ENCODE peak calls at places on chromosomes 7 and 10, in four cellular contexts. V is GM23248, F is gastrocnemius medialis, J is pancreas. U is an unnamed sample. For H3K4me1, the result is how much of the 10 kb centered on the place peaks cover.

GRCh38 chr7:145293120-145293792 is 457.4 kb upstream of the TPK1 start:
- DNase-seq in V (no peak), J (no peak), F (no peak), U (no peak)

GRCh38 chr10:10545771-10546170 is 471.9 kb upstream of the CELF2 start:
- DNase-seq in V (no peak), J (no peak), F (no peak), U (no peak)

GRCh38 chr10:31133628-31134302 is 102.1 kb upstream of the ZNF438 start:
- DNase-seq in F (peak), V (peak), J (peak), U (peak)

GRCh38 chr10:4688620-4689019 is 137.4 kb upstream of the AKR1E2 start:
- DNase-seq in F (no peak), J (no peak), V (no peak), U (no peak)

GRCh38 chr10:100374137-100374655 is 27.2 kb downstream of the SCD start:
- DNase-seq in V (peak), J (no peak), F (no peak), U (no peak)

GRCh38 chr10:53808677-53809076 is 992.4 kb downstream of the PCDH15 start:
- DNase-seq in F (no peak), J (no peak), V (no peak), U (no peak)

GRCh38 chr7:158803226-158803944 is 25.9 kb downstream of the ESYT2 start:
- DNase-seq in J (no peak), F (no peak), V (no peak), U (no peak)

GRCh38 chr7:28392289-28392688 is 20.0 kb upstream of the CREB5 start:
- DNase-seq in F (no peak), V (no peak), J (no peak), U (no peak)

GRCh38 chr10:99681553-99681952 is 22.2 kb downstream of the ENTPD7 start:
- DNase-seq in J (no peak), V (peak), F (peak), U (no peak)

GRCh38 chr10:77925795-77926565 is 575 bp downstream of the DLG5 start:
- DNase-seq in J (peak), V (peak), F (peak), U (no peak)

GRCh38 chr10:8316284-8316683 is 261.8 kb downstream of the GATA3 start:
- DNase-seq in J (no peak), F (no peak), V (no peak), U (no peak)

GRCh38 chr7:155951554-155952158 is 139.4 kb upstream of the SHH start:
- DNase-seq in J (no peak), F (no peak), V (peak), U (no peak)

GRCh38 chr10:124717911-124718734 is 26.1 kb downstream of the FAM53B start:
- DNase-seq in J (no peak), F (no peak), V (no peak), U (peak)

GRCh38 chr10:68496072-68496471 is 24.3 kb upstream of the DNA2 start:
- DNase-seq in F (no peak), V (no peak), J (no peak), U (no peak)

GRCh38 chr10:94963901-94964300 is 25.4 kb downstream of the CYP2C9 start:
- DNase-seq in F (no peak), J (no peak), V (peak), U (no peak)

GRCh38 chr7:12814107-12814506 is 126.7 kb downstream of the ARL4A start:
- DNase-seq in F (no peak), J (no peak), V (no peak), U (no peak)

GRCh38 chr10:50216894-50217293 is 34.4 kb downstream of the ASAH2 start:
- DNase-seq in J (no peak), F (no peak), V (peak), U (no peak)

GRCh38 chr7:128168667-128169210 is 72.3 kb upstream of the LEP start:
- DNase-seq in J (no peak), V (peak), F (no peak), U (no peak)

GRCh38 chr10:70503776-70504175 is 25.2 kb downstream of the PALD1 start:
- DNase-seq in F (no peak), J (no peak), V (no peak), U (no peak)

GRCh38 chr10:126062132-126063032 is 166.0 kb downstream of the FANK1 start:
- DNase-seq in J (no peak), F (peak), V (peak), U (no peak)

GRCh38 chr7:135939268-135939667 is 37.9 kb downstream of the MTPN start:
- DNase-seq in V (no peak), J (no peak), F (no peak), U (no peak)

GRCh38 chr10:9024210-9024609 is 969.7 kb downstream of the GATA3 start:
- DNase-seq in V (no peak), J (no peak), F (no peak), U (no peak)

GRCh38 chr10:78357673-78358206 is 324.1 kb downstream of the RPS24 start:
- DNase-seq in F (no peak), J (no peak), V (no peak), U (no peak)

GRCh38 chr7:37683263-37684120 is at the start of gene GPR141:
- DNase-seq in V (no peak), J (no peak), F (no peak), U (no peak)

GRCh38 chr7:91566333-91566732 is 302.1 kb downstream of the FZD1 start:
- DNase-seq in J (no peak), V (peak), F (no peak), U (no peak)

GRCh38 chr7:128738570-128739047 is 550 bp upstream of the CALU start:
- DNase-seq in J (no peak), F (no peak), V (peak), U (no peak)

GRCh38 chr10:124648738-124649137 is 95.4 kb downstream of the FAM53B start:
- DNase-seq in V (peak), J (peak), F (peak), U (peak)

GRCh38 chr10:21860718-21861117 is 142.8 kb downstream of the DNAJC1 start:
- DNase-seq in F (no peak), V (no peak), J (no peak), U (no peak)

GRCh38 chr7:122676466-122676865 is 22.5 kb downstream of the RNF133 start:
- DNase-seq in F (no peak), V (no peak), J (no peak), U (no peak)

GRCh38 chr10:133274751-133275682 is 1.7 kb downstream of the ADAM8 start:
- DNase-seq in F (no peak), V (peak), J (peak), U (peak)

GRCh38 chr7:78149787-78150186 is 351.2 kb downstream of the PHTF2 start:
- DNase-seq in V (peak), J (no peak), F (no peak), U (no peak)

GRCh38 chr7:106679153-106679931 is 18.4 kb upstream of the CCDC71L start:
- DNase-seq in J (no peak), V (peak), F (no peak), U (no peak)

GRCh38 chr10:75000748-75001321 is 110.6 kb upstream of the SAMD8 start:
- DNase-seq in V (no peak), J (no peak), F (no peak), U (no peak)

GRCh38 chr10:27526242-27526641 is 22.1 kb downstream of the RAB18 start:
- DNase-seq in F (no peak), J (no peak), V (peak), U (no peak)

GRCh38 chr10:7956508-7956907 is 98.0 kb upstream of the GATA3 start:
- DNase-seq in V (peak), J (no peak), F (no peak), U (no peak)

GRCh38 chr7:98557538-98558031 is 59.5 kb upstream of the NPTX2 start:
- DNase-seq in V (no peak), F (no peak), J (no peak), U (no peak)

GRCh38 chr10:78931333-78932083 is 137.3 kb upstream of the ZMIZ1 start:
- DNase-seq in J (no peak), F (no peak), V (peak), U (no peak)

GRCh38 chr7:106901870-106902441 is 36.9 kb downstream of the PIK3CG start:
- DNase-seq in F (no peak), V (no peak), J (no peak), U (no peak)

GRCh38 chr7:8285155-8285554 is 23.2 kb upstream of the ICA1 start:
- DNase-seq in F (no peak), V (no peak), J (no peak), U (no peak)

DNA sequence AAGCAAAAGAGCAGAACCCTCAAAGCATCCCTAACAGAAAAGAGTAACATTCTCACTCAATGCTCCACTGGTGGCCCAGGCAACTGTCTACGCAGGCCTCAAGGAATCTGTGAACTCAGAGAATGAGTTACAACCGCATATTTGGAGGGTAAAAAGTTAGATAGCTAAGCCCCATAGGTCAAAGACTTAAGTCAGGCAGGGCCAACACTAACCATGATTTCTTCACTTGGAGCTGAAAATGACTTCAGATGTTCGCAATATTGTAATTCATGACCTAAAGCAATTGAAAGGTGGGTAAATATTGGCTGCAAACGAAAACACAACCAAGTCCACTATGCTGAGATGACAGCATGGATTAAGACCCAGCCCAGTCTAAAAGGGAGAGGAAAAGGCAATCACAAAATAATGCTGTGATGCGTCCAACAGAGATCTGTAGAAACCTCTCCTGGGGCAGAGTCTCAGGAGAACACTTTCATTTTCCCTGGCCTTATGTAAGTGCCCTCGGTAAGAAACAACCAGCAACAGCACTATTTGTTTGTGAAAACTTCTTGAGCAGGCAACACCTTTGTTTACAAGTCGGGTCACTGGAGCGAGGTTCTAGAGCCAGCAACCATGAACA is 176.5 kb downstream of the TNS3 start:
- DNase-seq in J (no peak), F (no peak), V (no peak), U (no peak)
- H3K4me1 ChIP-seq in J (under half), F (under half), V (under half), U (under half)

GRCh38 chr10:110863361-110863760 is 8.4 kb upstream of the PDCD4 start:
- DNase-seq in F (no peak), J (no peak), V (peak), U (no peak)

GRCh38 chr10:110861476-110861875 is 10.3 kb upstream of the PDCD4 start:
- DNase-seq in V (no peak), F (no peak), J (no peak), U (no peak)

GRCh38 chr10:110861930-110862677 is 9.6 kb upstream of the PDCD4 start:
- DNase-seq in J (no peak), F (no peak), V (peak), U (no peak)

GRCh38 chr10:110863956-110864355 is 7.8 kb upstream of the PDCD4 start:
- DNase-seq in J (no peak), F (no peak), V (no peak), U (no peak)

DNA sequence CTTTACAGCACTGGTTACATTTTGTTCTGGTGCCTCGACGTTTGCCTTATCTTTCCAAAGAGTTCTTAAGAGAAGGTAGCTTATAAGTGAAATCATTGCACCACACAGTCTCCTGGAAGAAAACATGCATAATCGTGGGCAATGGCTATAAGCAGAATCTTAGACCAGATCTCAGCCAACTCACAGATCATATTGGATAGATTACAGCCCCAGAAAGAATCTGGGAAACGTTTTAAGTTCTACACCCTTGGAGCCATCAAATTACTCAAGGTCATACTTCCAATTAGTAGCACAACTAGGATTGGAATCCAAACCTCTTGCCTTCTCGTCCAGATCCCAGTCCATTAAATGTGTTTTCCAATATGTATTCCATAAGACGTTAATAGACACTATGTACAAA is 8.8 kb upstream of the PDCD4 start:
- DNase-seq in J (no peak), V (no peak), F (no peak), U (no peak)
- H3K4me1 ChIP-seq in J (half or more), V (under half), F (under half), U (half or more)

DNA sequence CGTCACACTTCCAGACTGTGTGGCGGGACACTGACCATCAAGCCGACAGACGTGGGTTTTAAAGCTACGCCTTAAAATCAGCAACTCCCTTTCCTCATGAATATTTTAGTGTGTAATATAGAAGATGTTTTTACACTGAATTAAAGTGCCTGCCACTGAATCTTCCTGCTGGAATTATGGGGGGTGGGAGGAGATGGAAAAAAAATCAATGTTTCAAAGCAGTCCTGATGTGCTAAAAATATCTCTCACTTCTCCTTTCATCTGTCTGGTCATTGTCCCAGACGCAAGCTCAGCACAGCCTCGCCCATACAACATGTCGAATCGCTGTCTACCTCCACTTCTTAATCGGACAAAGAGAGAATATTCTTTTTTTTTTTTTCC is 165.1 kb upstream of the KLF14 start:
- DNase-seq in F (no peak), J (no peak), V (no peak), U (no peak)
- H3K4me1 ChIP-seq in F (half or more), J (under half), V (half or more), U (under half)

DNA sequence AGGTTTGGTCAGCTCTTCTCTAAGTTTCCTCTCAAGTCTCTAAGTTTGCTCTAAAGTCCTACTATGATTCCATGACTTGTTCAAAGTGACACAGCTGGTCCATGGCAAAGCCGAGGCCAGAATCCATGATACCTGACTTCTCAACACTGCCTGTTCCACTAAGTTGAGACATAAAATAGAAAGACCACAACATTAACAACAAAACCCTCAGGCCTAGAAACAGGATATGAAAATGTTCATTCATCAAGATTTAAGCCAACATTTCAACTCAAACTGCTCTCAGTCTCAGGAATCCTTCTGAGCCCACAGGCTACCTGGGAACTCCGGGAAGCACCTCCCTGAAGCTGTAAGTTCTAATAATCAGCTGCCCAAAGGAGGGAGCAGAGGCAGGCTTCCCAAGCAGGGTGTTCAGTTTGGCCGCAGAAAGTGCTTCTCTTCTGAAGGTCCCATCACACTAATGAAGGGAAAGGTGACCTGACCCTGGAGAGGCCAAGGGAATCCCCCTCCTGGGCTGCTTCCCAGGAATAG is 62.9 kb downstream of the STK17A start:
- DNase-seq in V (no peak), J (no peak), F (no peak), U (no peak)
- H3K4me1 ChIP-seq in V (half or more), J (under half), F (under half), U (half or more)

GRCh38 chr7:33043875-33044718 is 18.5 kb downstream of the NT5C3A start:
- DNase-seq in J (no peak), V (no peak), F (no peak), U (no peak)
- H3K4me1 ChIP-seq in J (under half), V (under half), F (half or more), U (under half)

GRCh38 chr10:97327348-97328294 is 6.9 kb downstream of the FRAT2 start:
- DNase-seq in V (no peak), J (no peak), F (no peak), U (no peak)
- H3K4me1 ChIP-seq in V (under half), J (under half), F (under half), U (under half)

GRCh38 chr7:150737265-150738055 is at the start of gene GIMAP5:
- DNase-seq in J (no peak), V (no peak), F (no peak), U (no peak)

GRCh38 chr7:150738092-150739044 is 1.1 kb downstream of the GIMAP5 start:
- DNase-seq in F (no peak), J (no peak), V (peak), U (peak)

GRCh38 chr7:150735596-150736358 is 1.4 kb upstream of the GIMAP5 start:
- DNase-seq in F (no peak), J (no peak), V (no peak), U (no peak)

GRCh38 chr7:150739045-150739432 is 1.8 kb downstream of the GIMAP5 start:
- DNase-seq in J (no peak), F (no peak), V (no peak), U (no peak)

GRCh38 chr7:150736864-150737263 is 354 bp upstream of the GIMAP5 start:
- DNase-seq in F (no peak), V (no peak), J (no peak), U (no peak)
- H3K4me1 ChIP-seq in F (under half), V (under half), J (under half), U (half or more)

DNA sequence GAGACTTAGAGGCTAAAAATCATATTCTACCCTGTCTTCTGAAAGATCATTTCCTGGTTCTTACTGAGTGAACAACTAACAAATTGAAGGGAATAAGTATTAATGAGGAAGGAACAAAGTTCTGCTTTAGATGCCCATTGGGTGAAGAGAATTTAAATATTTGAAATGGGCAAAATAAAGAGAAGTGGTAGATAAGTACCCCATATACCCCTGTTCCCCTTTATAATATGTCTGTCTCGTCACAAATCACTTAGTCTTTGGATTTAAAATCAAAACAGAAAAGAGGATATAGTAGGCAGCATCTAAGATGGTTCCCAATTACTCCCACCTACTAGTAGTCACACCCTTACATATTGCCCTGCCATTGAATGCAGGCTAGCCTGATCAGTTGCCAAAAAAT is 13.3 kb downstream of the TES start:
- DNase-seq in J (no peak), F (no peak), V (no peak), U (no peak)
- H3K4me1 ChIP-seq in J (under half), F (under half), V (under half), U (half or more)

GRCh38 chr7:34057136-34057535 is 151.8 kb downstream of the BMPER start:
- DNase-seq in V (no peak), F (no peak), J (no peak), U (no peak)
- H3K4me1 ChIP-seq in V (under half), F (under half), J (under half), U (under half)

GRCh38 chr10:97498076-97498840 is at the start of gene MMS19:
- DNase-seq in J (peak), V (peak), F (peak), U (peak)

GRCh38 chr10:97494863-97495506 is 3.2 kb downstream of the MMS19 start:
- DNase-seq in F (no peak), J (no peak), V (peak), U (no peak)

GRCh38 chr10:97497572-97498075 is 598 bp downstream of the MMS19 start:
- DNase-seq in F (peak), J (peak), V (peak), U (peak)

GRCh38 chr10:97490592-97490991 is 7.6 kb downstream of the MMS19 start:
- DNase-seq in F (peak), J (no peak), V (peak), U (no peak)

DNA sequence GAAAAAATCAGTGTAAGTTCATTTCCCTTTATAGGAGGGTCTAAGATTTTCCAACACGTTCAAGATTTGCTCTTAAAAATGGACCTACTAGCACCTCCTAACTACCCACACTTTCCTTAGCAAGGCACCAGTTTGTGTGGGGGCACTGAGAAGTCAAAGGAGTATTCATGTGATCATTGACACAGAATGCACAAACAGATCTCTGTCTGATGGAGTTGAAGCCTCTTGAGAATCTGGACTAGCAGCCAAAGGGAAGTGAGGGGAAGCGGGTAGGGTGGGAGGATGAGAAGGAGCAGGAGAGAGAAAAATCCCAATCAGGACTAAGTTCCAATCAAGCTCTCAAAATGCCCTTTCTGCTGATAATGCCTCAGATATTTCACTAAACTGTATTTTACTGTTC is 4.1 kb downstream of the MMS19 start:
- DNase-seq in V (peak), F (no peak), J (no peak), U (no peak)
- H3K4me1 ChIP-seq in V (under half), F (half or more), J (under half), U (under half)